ENCODE peak calls at places on chromosomes 1 and 21, in six cellular contexts. One of them, this sample, is unnamed.

GRCh38 chr1:119713538-119714456 is 2.1 kb downstream of the PHGDH start:
- DNase-seq in spleen: no peak
- DNase-seq in right lobe of liver: no peak
- DNase-seq in breast epithelium: no peak
- DNase-seq in body of pancreas: peak; percentile 35
- DNase-seq in NB4: peak; percentile 47
- DNase-seq in this sample: no peak

GRCh38 chr1:37481289-37482003 is 7.1 kb downstream of the ZC3H12A start:
- DNase-seq in right lobe of liver: no peak
- DNase-seq in breast epithelium: no peak
- DNase-seq in body of pancreas: no peak
- DNase-seq in spleen: peak; percentile 78
- DNase-seq in NB4: peak; percentile 66
- DNase-seq in this sample: no peak

GRCh38 chr1:34162852-34163766 is 1.9 kb downstream of the CSMD2 start:
- DNase-seq in spleen: peak; percentile 85
- DNase-seq in NB4: peak; percentile 43
- DNase-seq in body of pancreas: peak; percentile 80
- DNase-seq in breast epithelium: no peak
- DNase-seq in right lobe of liver: peak; percentile 60
- DNase-seq in this sample: peak; percentile 93

GRCh38 chr1:204188959-204189639 is 7.2 kb downstream of the KISS1 start:
- DNase-seq in spleen: peak; percentile 12
- DNase-seq in right lobe of liver: no peak
- DNase-seq in body of pancreas: no peak
- DNase-seq in NB4: no peak
- DNase-seq in breast epithelium: no peak
- DNase-seq in this sample: no peak

GRCh38 chr1:32342704-32343103 is 6.7 kb upstream of the MARCKSL1 start:
- DNase-seq in spleen: no peak
- DNase-seq in body of pancreas: no peak
- DNase-seq in right lobe of liver: no peak
- DNase-seq in breast epithelium: no peak
- DNase-seq in NB4: no peak
- DNase-seq in this sample: no peak

GRCh38 chr1:86993269-86993985 is 79.0 kb downstream of the HS2ST1 start:
- DNase-seq in spleen: no peak
- DNase-seq in right lobe of liver: no peak
- DNase-seq in NB4: no peak
- DNase-seq in body of pancreas: no peak
- DNase-seq in breast epithelium: no peak
- DNase-seq in this sample: no peak

GRCh38 chr1:157880621-157881020 is 39.0 kb upstream of the CD5L start:
- DNase-seq in breast epithelium: no peak
- DNase-seq in right lobe of liver: no peak
- DNase-seq in spleen: no peak
- DNase-seq in NB4: no peak
- DNase-seq in body of pancreas: no peak
- DNase-seq in this sample: no peak

GRCh38 chr21:41366522-41367151 is 4.8 kb downstream of the MX2 start:
- DNase-seq in right lobe of liver: no peak
- DNase-seq in NB4: peak; percentile 97
- DNase-seq in body of pancreas: peak; percentile 62
- DNase-seq in breast epithelium: peak; percentile 48
- DNase-seq in spleen: peak; percentile 88
- DNase-seq in this sample: peak; percentile 91

DNA sequence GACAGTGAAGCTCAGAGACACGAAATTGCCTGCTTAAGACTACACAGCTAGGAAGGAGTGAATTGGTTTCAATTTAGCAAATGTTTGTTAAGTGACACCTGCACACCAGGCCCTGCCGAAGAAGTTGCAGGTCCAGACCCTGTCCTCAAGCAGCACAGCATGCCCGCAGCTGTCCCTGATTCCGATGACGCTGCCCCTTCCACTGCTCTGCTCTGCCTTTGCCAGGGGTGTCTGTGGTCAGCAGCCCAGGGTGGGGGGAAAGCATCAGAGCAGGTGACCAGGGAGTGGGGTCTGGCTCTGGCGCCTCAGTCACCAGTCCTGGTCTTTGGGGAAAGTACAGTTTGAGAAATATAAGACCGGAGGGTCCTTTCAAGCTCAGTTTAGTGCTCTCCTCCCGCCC is 40.0 kb upstream of the FOXO6 start:
- DNase-seq in NB4: no peak
- DNase-seq in breast epithelium: no peak
- DNase-seq in spleen: no peak
- DNase-seq in body of pancreas: no peak
- DNase-seq in right lobe of liver: peak; percentile 15
- DNase-seq in this sample: no peak
- TF ChIP-seq POLR2A in NB4: no peak
- TF ChIP-seq POLR2A in breast epithelium: no peak
- TF ChIP-seq POLR2A in spleen: no peak
- TF ChIP-seq POLR2A in body of pancreas: no peak
- TF ChIP-seq POLR2A in right lobe of liver: no peak
- TF ChIP-seq POLR2A in this sample: peak; percentile 12

DNA sequence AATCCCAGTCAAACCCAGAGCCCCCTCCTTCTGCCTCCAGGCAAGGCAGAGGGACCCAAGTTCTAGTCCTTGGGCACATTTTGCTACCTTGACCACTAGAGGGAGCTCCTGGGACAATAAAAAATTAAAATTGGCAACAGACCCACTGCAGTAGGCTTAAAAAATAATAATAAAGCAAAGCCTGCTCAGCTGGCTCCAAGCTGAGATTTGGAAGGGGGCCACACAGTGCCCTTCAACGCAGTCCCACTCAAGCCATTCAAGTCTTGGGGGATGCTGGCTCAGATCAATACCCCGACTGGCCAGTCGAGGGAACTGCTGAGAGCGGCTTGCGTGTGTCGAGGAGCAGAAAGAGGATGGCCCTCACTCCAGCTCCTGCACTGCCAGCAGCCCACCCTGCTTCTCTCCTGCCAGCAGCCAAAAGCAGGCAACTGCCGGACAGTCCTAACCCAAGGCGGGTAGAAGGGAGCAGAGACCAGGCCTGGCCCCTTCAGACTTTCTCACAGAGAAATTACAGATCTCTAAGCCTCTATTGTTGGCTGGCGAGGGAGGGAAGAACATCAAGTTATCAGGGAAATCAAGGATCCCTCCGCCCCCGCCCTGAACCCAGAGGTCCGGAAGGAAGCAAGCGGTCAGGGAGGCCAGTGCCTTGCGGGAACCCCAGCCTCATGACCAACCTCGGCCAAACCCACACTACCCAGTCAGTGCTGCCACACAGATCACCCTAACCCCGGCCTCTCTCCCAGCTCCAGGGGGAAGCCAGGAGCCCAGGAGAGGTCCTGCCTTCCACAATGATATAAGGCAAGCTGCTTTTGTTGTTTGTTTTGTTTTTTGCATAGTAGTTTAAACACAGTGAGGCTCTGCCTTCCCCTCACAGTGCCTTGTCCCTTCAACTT is 4.9 kb upstream of the ALDH4A1 start:
- DNase-seq in body of pancreas: peak; percentile 65
- DNase-seq in NB4: peak; percentile 73
- DNase-seq in breast epithelium: no peak
- DNase-seq in spleen: peak; percentile 87
- DNase-seq in right lobe of liver: no peak
- DNase-seq in this sample: peak; percentile 37
- TF ChIP-seq POLR2A in body of pancreas: no peak
- TF ChIP-seq POLR2A in NB4: no peak
- TF ChIP-seq POLR2A in breast epithelium: no peak
- TF ChIP-seq POLR2A in spleen: no peak
- TF ChIP-seq POLR2A in right lobe of liver: no peak
- TF ChIP-seq POLR2A in this sample: no peak

GRCh38 chr21:46255758-46256337 is 27.3 kb upstream of the LSS start:
- DNase-seq in breast epithelium: no peak
- DNase-seq in body of pancreas: no peak
- DNase-seq in spleen: no peak
- DNase-seq in NB4: no peak
- DNase-seq in right lobe of liver: no peak
- DNase-seq in this sample: no peak

GRCh38 chr21:46252840-46253239 is 24.3 kb upstream of the LSS start:
- DNase-seq in body of pancreas: no peak
- DNase-seq in breast epithelium: no peak
- DNase-seq in right lobe of liver: no peak
- DNase-seq in spleen: no peak
- DNase-seq in NB4: no peak
- DNase-seq in this sample: no peak

GRCh38 chr21:46255166-46255565 is 26.6 kb upstream of the LSS start:
- DNase-seq in spleen: no peak
- DNase-seq in NB4: no peak
- DNase-seq in right lobe of liver: no peak
- DNase-seq in body of pancreas: no peak
- DNase-seq in breast epithelium: no peak
- DNase-seq in this sample: no peak

GRCh38 chr21:46253610-46254124 is 25.1 kb upstream of the LSS start:
- DNase-seq in breast epithelium: no peak
- DNase-seq in right lobe of liver: no peak
- DNase-seq in spleen: no peak
- DNase-seq in NB4: peak; percentile 87
- DNase-seq in body of pancreas: no peak
- DNase-seq in this sample: no peak

GRCh38 chr21:46254208-46254975 is 25.8 kb upstream of the LSS start:
- DNase-seq in NB4: peak; percentile 30
- DNase-seq in right lobe of liver: no peak
- DNase-seq in breast epithelium: no peak
- DNase-seq in spleen: no peak
- DNase-seq in body of pancreas: no peak
- DNase-seq in this sample: no peak
- TF ChIP-seq POLR2A in NB4: peak; percentile 8
- TF ChIP-seq POLR2A in right lobe of liver: no peak
- TF ChIP-seq POLR2A in breast epithelium: no peak
- TF ChIP-seq POLR2A in spleen: no peak
- TF ChIP-seq POLR2A in body of pancreas: no peak
- TF ChIP-seq POLR2A in this sample: no peak

GRCh38 chr1:231241751-231242150 is 739 bp downstream of the GNPAT start:
- DNase-seq in body of pancreas: peak; percentile 49
- DNase-seq in right lobe of liver: no peak
- DNase-seq in NB4: peak; percentile 57
- DNase-seq in spleen: no peak
- DNase-seq in breast epithelium: no peak
- DNase-seq in this sample: peak; percentile 14
- TF ChIP-seq POLR2A in body of pancreas: no peak
- TF ChIP-seq POLR2A in right lobe of liver: no peak
- TF ChIP-seq POLR2A in NB4: no peak
- TF ChIP-seq POLR2A in spleen: no peak
- TF ChIP-seq POLR2A in breast epithelium: no peak
- TF ChIP-seq POLR2A in this sample: no peak

GRCh38 chr1:92843046-92843423 is 11.2 kb downstream of the RPL5 start:
- DNase-seq in NB4: no peak
- DNase-seq in right lobe of liver: no peak
- DNase-seq in breast epithelium: no peak
- DNase-seq in spleen: no peak
- DNase-seq in body of pancreas: no peak
- DNase-seq in this sample: no peak
- TF ChIP-seq POLR2A in NB4: no peak
- TF ChIP-seq POLR2A in right lobe of liver: no peak
- TF ChIP-seq POLR2A in breast epithelium: no peak
- TF ChIP-seq POLR2A in spleen: no peak
- TF ChIP-seq POLR2A in body of pancreas: no peak
- TF ChIP-seq POLR2A in this sample: no peak

DNA sequence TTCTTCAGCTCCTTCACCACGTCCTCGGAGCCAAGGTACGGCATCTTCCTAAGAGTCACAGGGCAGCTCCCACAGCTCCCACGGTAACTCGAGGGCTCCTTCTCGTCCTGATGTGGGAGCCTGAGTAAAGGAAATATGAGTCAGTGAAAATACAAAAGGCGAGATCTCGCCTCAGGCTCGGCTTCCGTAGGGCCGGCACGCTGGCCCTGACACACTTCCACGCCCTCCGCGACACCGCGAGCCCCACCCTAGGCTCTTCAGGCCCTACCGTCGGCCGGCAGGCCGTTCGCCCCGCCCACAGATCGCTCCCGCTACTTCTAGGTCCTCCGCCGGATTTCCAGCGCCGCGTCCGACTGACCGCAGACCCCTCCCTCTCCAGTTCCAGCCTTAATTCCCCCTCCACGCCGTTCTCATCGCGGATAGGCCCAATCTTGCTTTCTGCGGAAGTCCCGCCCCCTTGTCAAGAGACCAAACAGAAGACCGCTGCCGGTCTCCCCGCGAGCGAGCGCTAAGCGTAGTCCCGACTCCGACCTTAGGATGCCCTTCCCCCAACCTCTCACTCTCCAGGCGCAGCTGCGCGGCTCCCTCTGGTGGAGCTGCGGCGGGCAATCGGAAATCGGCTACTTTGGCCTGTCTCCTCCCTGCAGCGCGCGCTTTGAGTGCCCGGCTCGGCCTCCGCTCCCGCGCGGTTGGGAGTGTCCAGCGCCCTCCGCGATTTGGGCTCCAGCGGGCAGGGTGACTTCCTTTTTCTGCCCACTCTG is at the start of the genes AP4B1 and DCLRE1B:
- DNase-seq in breast epithelium: peak; percentile 96
- DNase-seq in NB4: peak; percentile 100
- DNase-seq in right lobe of liver: peak; percentile 100
- DNase-seq in body of pancreas: peak; percentile 99
- DNase-seq in spleen: peak; percentile 100
- DNase-seq in this sample: peak; percentile 93
- TF ChIP-seq POLR2A in breast epithelium: no peak
- TF ChIP-seq POLR2A in NB4: peak; percentile 47
- TF ChIP-seq POLR2A in right lobe of liver: peak; percentile 64
- TF ChIP-seq POLR2A in body of pancreas: peak; percentile 52
- TF ChIP-seq POLR2A in spleen: no peak
- TF ChIP-seq POLR2A in this sample: peak; percentile 84

DNA sequence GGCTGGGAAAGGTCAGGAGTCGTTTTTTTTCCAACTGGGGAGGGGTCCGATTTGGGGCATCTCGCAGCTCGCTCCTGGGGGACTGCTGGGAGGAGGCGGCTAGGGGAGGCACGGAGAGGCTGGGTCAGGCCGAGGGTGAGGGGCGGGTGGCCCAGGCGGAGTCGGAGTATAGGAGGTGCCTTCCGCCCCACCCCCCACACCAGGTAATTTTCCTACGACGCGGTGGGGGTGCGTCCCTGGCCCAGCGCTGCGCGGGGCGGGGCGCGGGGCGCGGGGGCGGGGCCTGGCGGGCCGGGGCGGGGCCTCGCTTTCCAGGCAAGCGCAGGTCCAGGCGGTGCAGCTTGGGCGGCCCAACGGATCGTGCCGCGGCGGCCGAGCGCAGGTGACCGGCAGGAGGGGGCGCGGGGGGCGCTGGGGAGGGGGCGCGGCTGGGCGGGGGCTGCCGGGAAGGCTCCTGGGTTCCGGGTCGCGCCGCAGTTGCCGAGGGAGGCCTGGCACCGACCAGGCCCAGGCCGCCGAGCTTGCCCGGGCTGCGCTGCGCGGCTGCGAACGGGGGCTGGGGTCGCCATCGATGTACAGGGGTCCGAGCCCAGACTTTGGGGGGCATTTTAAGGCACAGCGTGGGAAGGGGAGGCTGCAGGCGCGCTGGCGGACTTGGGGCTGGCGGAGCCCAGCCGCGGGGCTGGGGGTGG is at the start of gene FBXO44:
- DNase-seq in right lobe of liver: peak; percentile 74
- DNase-seq in body of pancreas: peak; percentile 86
- DNase-seq in spleen: peak; percentile 91
- DNase-seq in NB4: no peak
- DNase-seq in breast epithelium: peak; percentile 81
- DNase-seq in this sample: peak; percentile 59
- TF ChIP-seq POLR2A in right lobe of liver: no peak
- TF ChIP-seq POLR2A in body of pancreas: no peak
- TF ChIP-seq POLR2A in spleen: no peak
- TF ChIP-seq POLR2A in NB4: no peak
- TF ChIP-seq POLR2A in breast epithelium: no peak
- TF ChIP-seq POLR2A in this sample: peak; percentile 35

GRCh38 chr1:2493218-2493617 is 17.1 kb downstream of the PLCH2 start:
- DNase-seq in right lobe of liver: no peak
- DNase-seq in spleen: no peak
- DNase-seq in breast epithelium: no peak
- DNase-seq in NB4: no peak
- DNase-seq in body of pancreas: no peak
- DNase-seq in this sample: no peak
- TF ChIP-seq POLR2A in right lobe of liver: no peak
- TF ChIP-seq POLR2A in spleen: no peak
- TF ChIP-seq POLR2A in breast epithelium: no peak
- TF ChIP-seq POLR2A in NB4: no peak
- TF ChIP-seq POLR2A in body of pancreas: no peak
- TF ChIP-seq POLR2A in this sample: no peak